ENCODE peak calls at places on chromosome 18, in nine cellular contexts. E is naive thymus-derived CD4-positive, alpha-beta T cell; J is Kasumi-1; S is retinal pigment epithelial cell; A is activated naive CD8-positive, alpha-beta T cell treated with anti-CD3 and anti-CD28 coated beads, Interleukin-2, amount 50 U/mL, for 24 hours; F is nucleus accumbens; D is T-helper 2 cell; C is BJ; Z is effector memory CD8-positive, alpha-beta T cell. Q is an unnamed sample.

GRCh38 chr18:73283032-73283431 is 415.2 kb upstream of the NETO1 start:
- DNase-seq in D (no peak), E (no peak), F (no peak), C (no peak), J (no peak), Z (no peak), A (no peak), S (no peak), Q (peak)

GRCh38 chr18:2559249-2559648 is 12.1 kb downstream of the METTL4 start:
- DNase-seq in D (no peak), S (no peak), F (no peak), J (no peak), A (no peak), Z (no peak), C (no peak), E (no peak), Q (no peak)

GRCh38 chr18:76483780-76484179 is 11.3 kb downstream of the ZNF516 start:
- DNase-seq in J (no peak), S (no peak), C (no peak), Z (no peak), F (no peak), D (no peak), A (no peak), E (no peak), Q (no peak)

GRCh38 chr18:61896767-61897166 is 4.0 kb upstream of the RNF152 start:
- DNase-seq in J (no peak), D (no peak), S (peak), A (no peak), E (no peak), Z (no peak), C (no peak), F (no peak), Q (peak)

GRCh38 chr18:61901334-61901986 is 8.7 kb upstream of the RNF152 start:
- DNase-seq in A (peak), Z (peak), S (no peak), F (no peak), E (peak), D (no peak), J (peak), C (no peak), Q (peak)

GRCh38 chr18:76265375-76266225 is 229.4 kb downstream of the ZNF516 start:
- DNase-seq in S (peak), J (no peak), A (no peak), F (no peak), D (no peak), Z (no peak), C (peak), E (no peak), Q (peak)

GRCh38 chr18:35695803-35696202 is 114.3 kb downstream of the GALNT1 start:
- DNase-seq in A (no peak), C (no peak), D (no peak), Z (no peak), F (peak), J (no peak), S (no peak), E (no peak), Q (no peak)

GRCh38 chr18:22241806-22242440 is 72.5 kb downstream of the GATA6 start:
- DNase-seq in F (no peak), A (no peak), J (no peak), E (no peak), C (no peak), D (no peak), S (no peak), Z (no peak), Q (no peak)

GRCh38 chr18:9017900-9018217 is 84.6 kb upstream of the NDUFV2 start:
- DNase-seq in E (no peak), J (no peak), S (no peak), F (no peak), A (no peak), Z (no peak), D (no peak), C (no peak), Q (peak)